ENCODE peak calls at places on chromosomes 11 and 22, in four cellular contexts. Y, A, V and Q are unnamed samples. For H3K27me3, the result is how much of the 10 kb centered on the place peaks cover.

GRCh38 chr11:4048340-4048739 is 46.3 kb upstream of the RRM1 start:
- DNase-seq in Y (no peak), A (no peak), V (no peak), Q (no peak)

GRCh38 chr22:40631925-40632324 is 4.6 kb downstream of the MRTFA start:
- DNase-seq in Y (no peak), A (no peak), V (no peak), Q (no peak)

GRCh38 chr11:46889689-46890475 is 28.5 kb downstream of the LRP4 start:
- DNase-seq in Y (peak), A (peak), V (peak), Q (peak)

GRCh38 chr11:27882066-27882697 is 181.9 kb upstream of the BDNF start:
- DNase-seq in Y (no peak), A (peak), V (no peak), Q (no peak)

GRCh38 chr11:81772161-81772560 is 961.5 kb downstream of the FAM181B start:
- DNase-seq in Y (no peak), A (no peak), V (no peak), Q (no peak)

GRCh38 chr11:60743058-60743457 is 13.6 kb upstream of the MS4A15 start:
- DNase-seq in Y (no peak), A (no peak), V (no peak), Q (no peak)

GRCh38 chr11:134349109-134349801 is 17.5 kb downstream of the GLB1L2 start:
- DNase-seq in Y (no peak), A (no peak), V (no peak), Q (peak)

GRCh38 chr11:59997800-59998199 is 19.2 kb upstream of the OOSP4B start:
- DNase-seq in Y (no peak), A (no peak), V (no peak), Q (no peak)

GRCh38 chr11:75339685-75340409 is 11.6 kb downstream of the ARRB1 start:
- DNase-seq in Y (peak), A (no peak), V (no peak), Q (no peak)

GRCh38 chr22:25174888-25175411 is 24.7 kb upstream of the CRYBB3 start:
- DNase-seq in Y (no peak), A (no peak), V (no peak), Q (no peak)

GRCh38 chr22:48371391-48371790 is 1456.3 kb downstream of the BRD1 start:
- DNase-seq in Y (no peak), A (no peak), V (no peak), Q (no peak)

GRCh38 chr11:57514538-57515331 is 767 bp downstream of the SLC43A1 start:
- DNase-seq in Y (peak), A (no peak), V (peak), Q (peak)

GRCh38 chr11:102430158-102430836 is 22.3 kb downstream of the TMEM123 start:
- DNase-seq in Y (no peak), A (no peak), V (no peak), Q (no peak)

GRCh38 chr11:12060385-12060980 is 49.9 kb upstream of the MICAL2 start:
- DNase-seq in Y (no peak), A (no peak), V (no peak), Q (no peak)

GRCh38 chr11:86047275-86047991 is 21.5 kb downstream of the PICALM start:
- DNase-seq in Y (peak), A (no peak), V (no peak), Q (peak)

GRCh38 chr11:1342946-1343345 is 33.5 kb upstream of the TOLLIP start:
- DNase-seq in Y (no peak), A (no peak), V (no peak), Q (no peak)

GRCh38 chr22:31920306-31920705 is 24.0 kb upstream of the YWHAH start:
- DNase-seq in Y (no peak), A (no peak), V (no peak), Q (no peak)

GRCh38 chr11:57641011-57641410 is 8.7 kb downstream of the YPEL4 start:
- DNase-seq in Y (no peak), A (no peak), V (no peak), Q (no peak)

GRCh38 chr11:121634889-121635288 is 182.1 kb upstream of the SORL1-AS1 start:
- DNase-seq in Y (no peak), A (no peak), V (no peak), Q (no peak)

GRCh38 chr11:14746857-14747256 is 103.3 kb downstream of the PDE3B start:
- DNase-seq in Y (no peak), A (no peak), V (no peak), Q (no peak)

GRCh38 chr11:110366234-110366633 is 63.5 kb upstream of the FDX1 start:
- DNase-seq in Y (no peak), A (no peak), V (peak), Q (no peak)

GRCh38 chr11:43694477-43694876 is 13.9 kb downstream of the HSD17B12 start:
- DNase-seq in Y (no peak), A (no peak), V (no peak), Q (no peak)

GRCh38 chr22:17629646-17630045 is 1.1 kb upstream of the ATP6V1E1 start:
- DNase-seq in Y (peak), A (no peak), V (no peak), Q (no peak)

GRCh38 chr11:15938983-15939382 is 417.4 kb downstream of the SOX6 start:
- DNase-seq in Y (no peak), A (no peak), V (no peak), Q (no peak)

GRCh38 chr11:105054723-105055492 is 9.8 kb upstream of the CARD16 start:
- DNase-seq in Y (no peak), A (no peak), V (no peak), Q (no peak)

GRCh38 chr11:45724145-45724544 is 58.7 kb upstream of the CHST1 start:
- DNase-seq in Y (no peak), A (no peak), V (no peak), Q (no peak)

GRCh38 chr11:3201112-3201581 is 17.5 kb downstream of the MRGPRG start:
- DNase-seq in Y (no peak), A (no peak), V (no peak), Q (peak)

DNA sequence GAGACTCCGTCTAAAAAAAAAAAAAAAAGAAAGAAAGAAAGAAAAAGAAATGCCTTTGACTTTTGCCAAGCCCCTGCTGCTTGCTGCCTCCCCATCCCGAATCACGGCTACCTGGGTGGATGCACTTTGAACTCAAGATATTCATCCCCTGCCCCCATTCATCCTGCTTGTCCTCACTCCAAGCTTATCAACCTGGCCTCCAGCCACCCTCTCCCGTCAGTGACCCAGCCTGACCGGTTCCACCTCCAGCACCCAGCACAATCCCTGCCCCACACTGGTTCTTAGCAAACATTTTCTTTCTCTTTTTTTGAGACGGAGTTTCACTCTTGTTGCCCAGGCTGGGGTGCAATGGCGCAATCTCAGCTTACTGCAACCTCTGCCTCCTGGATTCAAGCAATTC is 44.4 kb downstream of the CYTH4 start:
- DNase-seq in Y (no peak), A (no peak), V (peak), Q (peak)
- H3K27me3 ChIP-seq in Y (half or more), A (under half), V (under half), Q (under half)

DNA sequence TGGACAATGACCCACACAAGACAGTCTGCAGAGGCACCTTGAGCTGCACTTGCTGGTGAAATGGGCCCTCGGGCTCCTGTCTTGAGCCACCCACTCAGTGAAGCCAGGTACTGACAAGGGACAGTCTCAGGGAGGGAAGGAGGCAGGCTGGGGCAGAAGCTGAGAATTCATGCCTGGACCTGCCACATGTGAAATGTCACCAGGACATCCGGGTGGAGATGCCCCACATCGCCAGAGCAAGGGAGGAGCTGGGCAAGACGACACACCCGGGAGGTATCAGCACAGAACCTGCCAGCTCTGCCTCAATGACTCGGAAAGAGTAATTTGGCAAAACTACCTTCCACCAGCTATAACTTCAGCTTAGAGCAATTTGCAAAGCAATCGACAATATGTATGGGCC is 23.5 kb downstream of the CPT1A start:
- DNase-seq in Y (no peak), A (no peak), V (peak), Q (no peak)
- TF ChIP-seq POLR2AphosphoS5 in Y (no peak), A (no peak), V (peak), Q (no peak)

GRCh38 chr11:95296165-95296564 is 65.2 kb upstream of the SESN3 start:
- DNase-seq in Y (no peak), A (no peak), V (peak), Q (peak)

GRCh38 chr11:95297680-95298452 is 66.9 kb upstream of the SESN3 start:
- DNase-seq in Y (no peak), A (no peak), V (no peak), Q (no peak)

GRCh38 chr11:95293116-95293515 is 62.1 kb upstream of the SESN3 start:
- DNase-seq in Y (no peak), A (no peak), V (no peak), Q (no peak)

GRCh38 chr11:95296621-95297025 is 65.6 kb upstream of the SESN3 start:
- DNase-seq in Y (no peak), A (no peak), V (no peak), Q (no peak)

DNA sequence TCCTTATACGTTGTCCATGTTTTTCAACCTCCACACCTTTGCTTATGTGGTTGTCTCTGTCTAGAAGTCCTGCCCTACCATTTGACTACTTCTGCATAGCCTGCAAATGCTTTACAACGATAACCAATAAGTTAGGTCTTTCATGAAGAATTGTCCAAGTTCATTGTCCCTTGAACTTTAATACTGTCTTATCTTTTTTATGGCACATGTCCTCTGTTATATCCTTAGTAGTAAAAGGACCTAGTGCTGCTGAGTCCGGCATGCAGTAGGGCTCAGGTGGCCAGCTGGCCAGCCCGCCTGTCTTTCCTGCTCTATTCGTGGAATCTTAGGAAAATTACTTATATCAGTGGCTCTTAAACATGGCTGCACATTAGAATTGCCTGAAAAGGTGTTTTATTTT is 64.4 kb upstream of the SESN3 start:
- DNase-seq in Y (no peak), A (no peak), V (no peak), Q (no peak)
- H3K27ac ChIP-seq in Y (no peak), A (no peak), V (no peak), Q (no peak)

GRCh38 chr11:19766810-19767209 is 54.2 kb downstream of the NAV2 start:
- DNase-seq in Y (no peak), A (no peak), V (no peak), Q (no peak)
- H3K27me3 ChIP-seq in Y (under half), A (half or more), V (under half), Q (under half)

GRCh38 chr11:118889796-118890195 is 6.1 kb downstream of the CXCR5 start:
- DNase-seq in Y (no peak), A (no peak), V (no peak), Q (peak)
- TF ChIP-seq POLR2AphosphoS5 in Y (no peak), A (no peak), V (no peak), Q (no peak)